ENCODE peak calls at places on chromosomes 11 and 22, in ten cellular contexts. O, P, N, Y, G, T, J, U, D and Q are unnamed samples.
A peak's percentile ranks its signal among the peaks of the same experiment; 100 is the strongest.

GRCh38 chr22:21632237-21632895 is at the start of gene CCDC116:
- DNase-seq in J (no peak), U (peak; percentile 70), G (no peak), N (no peak), O (peak; percentile 58), D (no peak), P (no peak), Y (no peak), T (peak; percentile 33), Q (no peak)

GRCh38 chr11:4025957-4026324 is 68.7 kb upstream of the RRM1 start:
- DNase-seq in J (peak; percentile 30), T (no peak), Y (no peak), G (no peak), O (no peak), N (peak; percentile 50), P (no peak), D (no peak), U (no peak), Q (no peak)

GRCh38 chr22:19666663-19667593 is 47.4 kb upstream of the SEPTIN5 start:
- DNase-seq in G (no peak), P (no peak), D (no peak), J (peak; percentile 38), U (no peak), N (no peak), O (no peak), Y (peak; percentile 74), T (no peak), Q (no peak)

GRCh38 chr22:48536691-48537591 is 1290.7 kb downstream of the BRD1 start:
- DNase-seq in Y (no peak), N (no peak), J (no peak), T (peak; percentile 32), O (no peak), U (no peak), D (no peak), G (no peak), P (no peak), Q (no peak)

GRCh38 chr11:132296946-132297610 is 926.7 kb downstream of the NTM start:
- DNase-seq in N (no peak), J (no peak), T (no peak), O (no peak), P (no peak), G (no peak), Y (no peak), D (no peak), U (no peak), Q (no peak)

GRCh38 chr22:39216143-39216490 is 28.7 kb downstream of the PDGFB start:
- DNase-seq in U (no peak), Y (no peak), D (no peak), T (no peak), O (no peak), N (no peak), G (peak; percentile 69), J (no peak), P (no peak), Q (peak; percentile 48)

GRCh38 chr11:27673979-27674663 is 26.1 kb downstream of the BDNF start:
- DNase-seq in O (no peak), D (no peak), T (no peak), U (no peak), J (no peak), Y (no peak), P (no peak), N (no peak), G (no peak), Q (no peak)

GRCh38 chr11:59197990-59198389 is 14.7 kb downstream of the MPEG1 start:
- DNase-seq in J (no peak), P (no peak), U (no peak), N (peak; percentile 52), Y (peak; percentile 55), T (peak; percentile 83), O (no peak), G (peak; percentile 88), D (no peak), Q (no peak)